ENCODE peak calls at places on chromosomes 1 and 21, in four cellular contexts. One of them, this sample, is unnamed. For H3K36me3, the result is how much of the 10 kb centered on the place peaks cover.

GRCh38 chr1:23214640-23215039 is 2.7 kb downstream of the HTR1D start:
- DNase-seq in left ventricle myocardium inferior: no peak
- DNase-seq in keratinocyte: no peak
- DNase-seq in astrocyte: no peak
- DNase-seq in this sample: no peak

GRCh38 chr1:164560504-164560903 is 1.5 kb downstream of the PBX1 start:
- DNase-seq in left ventricle myocardium inferior: no peak
- DNase-seq in keratinocyte: no peak
- DNase-seq in astrocyte: no peak
- DNase-seq in this sample: no peak

GRCh38 chr21:38993561-38993960 is 187.8 kb downstream of the ETS2 start:
- DNase-seq in left ventricle myocardium inferior: no peak
- DNase-seq in keratinocyte: peak
- DNase-seq in astrocyte: peak
- DNase-seq in this sample: no peak

GRCh38 chr21:30146558-30147282 is 19.9 kb downstream of the CLDN17 start:
- DNase-seq in left ventricle myocardium inferior: no peak
- DNase-seq in keratinocyte: peak
- DNase-seq in astrocyte: no peak
- DNase-seq in this sample: no peak

GRCh38 chr1:119968068-119968492 is 71.8 kb upstream of the ADAM30 start:
- DNase-seq in left ventricle myocardium inferior: peak
- DNase-seq in keratinocyte: no peak
- DNase-seq in astrocyte: no peak
- DNase-seq in this sample: peak

GRCh38 chr21:46151261-46151988 is 4.0 kb downstream of the FTCD start:
- DNase-seq in left ventricle myocardium inferior: no peak
- DNase-seq in keratinocyte: no peak
- DNase-seq in astrocyte: no peak
- DNase-seq in this sample: no peak

GRCh38 chr21:32370971-32371766 is 21.6 kb downstream of the URB1 start:
- DNase-seq in left ventricle myocardium inferior: no peak
- DNase-seq in keratinocyte: no peak
- DNase-seq in astrocyte: no peak
- DNase-seq in this sample: no peak

GRCh38 chr1:163170975-163171676 is 31.6 kb downstream of the RGS5 start:
- DNase-seq in left ventricle myocardium inferior: no peak
- DNase-seq in keratinocyte: no peak
- DNase-seq in astrocyte: peak
- DNase-seq in this sample: no peak

GRCh38 chr1:159829822-159830455 is 3.3 kb downstream of the SLAMF8 start:
- DNase-seq in left ventricle myocardium inferior: peak
- DNase-seq in keratinocyte: no peak
- DNase-seq in astrocyte: peak
- DNase-seq in this sample: no peak

GRCh38 chr1:205505076-205505729 is 734 bp downstream of the CDK18 start:
- DNase-seq in left ventricle myocardium inferior: peak
- DNase-seq in keratinocyte: no peak
- DNase-seq in astrocyte: no peak
- DNase-seq in this sample: no peak

GRCh38 chr1:245326396-245326795 is 171.6 kb downstream of the KIF26B start:
- DNase-seq in left ventricle myocardium inferior: no peak
- DNase-seq in keratinocyte: no peak
- DNase-seq in astrocyte: no peak
- DNase-seq in this sample: no peak

GRCh38 chr1:60227581-60228252 is 154.1 kb upstream of the C1orf87 start:
- DNase-seq in left ventricle myocardium inferior: no peak
- DNase-seq in keratinocyte: no peak
- DNase-seq in astrocyte: peak
- DNase-seq in this sample: peak

GRCh38 chr1:28737245-28738137 is 751 bp downstream of the YTHDF2 start:
- DNase-seq in left ventricle myocardium inferior: peak
- DNase-seq in keratinocyte: no peak
- DNase-seq in astrocyte: peak
- DNase-seq in this sample: no peak

GRCh38 chr1:97254731-97255463 is 533.3 kb downstream of the PTBP2 start:
- DNase-seq in left ventricle myocardium inferior: no peak
- DNase-seq in keratinocyte: no peak
- DNase-seq in astrocyte: peak
- DNase-seq in this sample: no peak

GRCh38 chr1:116038679-116039078 is 62.4 kb downstream of the SLC22A15 start:
- DNase-seq in left ventricle myocardium inferior: no peak
- DNase-seq in keratinocyte: no peak
- DNase-seq in astrocyte: no peak
- DNase-seq in this sample: no peak

GRCh38 chr1:116031299-116031698 is 55.0 kb downstream of the SLC22A15 start:
- DNase-seq in left ventricle myocardium inferior: no peak
- DNase-seq in keratinocyte: no peak
- DNase-seq in astrocyte: no peak
- DNase-seq in this sample: no peak

GRCh38 chr1:116033322-116033721 is 57.0 kb downstream of the SLC22A15 start:
- DNase-seq in left ventricle myocardium inferior: no peak
- DNase-seq in keratinocyte: peak
- DNase-seq in astrocyte: no peak
- DNase-seq in this sample: no peak

DNA sequence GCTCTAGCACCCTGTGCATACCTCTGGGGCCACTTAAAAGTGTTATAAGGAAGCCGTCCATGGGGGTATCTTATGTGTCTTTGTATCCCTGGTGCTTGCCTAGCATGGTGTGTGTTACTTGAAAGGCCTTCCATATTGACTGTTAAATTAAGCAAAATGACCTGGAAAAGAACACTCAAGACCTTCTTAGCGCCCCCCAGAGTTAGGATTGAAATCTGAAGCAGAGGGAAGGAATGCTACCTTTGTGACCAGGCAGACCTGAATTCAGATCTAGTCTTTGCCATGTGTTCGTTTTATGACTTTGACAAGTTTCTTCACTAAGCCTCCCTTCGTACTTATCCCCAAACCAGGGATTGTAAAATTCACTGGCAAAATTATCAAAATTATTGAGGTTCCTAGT is 59.9 kb downstream of the SLC22A15 start:
- DNase-seq in left ventricle myocardium inferior: no peak
- DNase-seq in keratinocyte: no peak
- DNase-seq in astrocyte: no peak
- DNase-seq in this sample: no peak
- TF ChIP-seq CTCF in left ventricle myocardium inferior: no peak
- TF ChIP-seq CTCF in keratinocyte: no peak
- TF ChIP-seq CTCF in astrocyte: no peak
- TF ChIP-seq CTCF in this sample: no peak

DNA sequence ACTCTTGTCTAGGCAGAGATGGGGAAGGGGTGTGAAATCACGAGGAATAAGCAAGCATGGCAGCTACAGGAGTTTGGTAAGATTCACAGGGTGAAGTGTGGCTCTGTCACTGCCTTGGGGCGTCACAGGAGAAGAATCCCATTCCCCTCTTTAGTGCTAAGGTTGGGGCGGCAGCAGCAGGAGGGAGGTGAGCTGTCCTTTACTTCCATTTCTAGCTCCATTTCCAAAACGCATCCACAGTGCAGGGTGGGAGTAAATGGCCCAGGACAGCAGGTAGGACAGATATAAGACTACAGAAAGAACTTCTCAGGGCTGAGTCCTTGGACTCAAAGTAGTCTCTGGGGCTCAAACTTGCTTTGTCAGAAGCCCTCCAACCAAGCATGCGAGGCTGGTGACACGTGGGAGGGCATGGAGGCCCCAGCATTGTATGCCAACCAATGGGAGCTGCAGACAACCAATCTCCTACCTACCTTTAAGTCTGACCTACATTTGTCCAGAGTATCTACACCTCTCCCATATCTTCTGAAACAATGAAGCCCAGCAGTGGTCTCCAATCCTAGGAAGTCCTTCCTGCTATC is 8.5 kb downstream of the MEF2D start:
- DNase-seq in left ventricle myocardium inferior: no peak
- DNase-seq in keratinocyte: no peak
- DNase-seq in astrocyte: no peak
- DNase-seq in this sample: no peak
- H3K4me3 ChIP-seq in left ventricle myocardium inferior: peak
- H3K4me3 ChIP-seq in keratinocyte: no peak
- H3K4me3 ChIP-seq in astrocyte: no peak
- H3K4me3 ChIP-seq in this sample: no peak

DNA sequence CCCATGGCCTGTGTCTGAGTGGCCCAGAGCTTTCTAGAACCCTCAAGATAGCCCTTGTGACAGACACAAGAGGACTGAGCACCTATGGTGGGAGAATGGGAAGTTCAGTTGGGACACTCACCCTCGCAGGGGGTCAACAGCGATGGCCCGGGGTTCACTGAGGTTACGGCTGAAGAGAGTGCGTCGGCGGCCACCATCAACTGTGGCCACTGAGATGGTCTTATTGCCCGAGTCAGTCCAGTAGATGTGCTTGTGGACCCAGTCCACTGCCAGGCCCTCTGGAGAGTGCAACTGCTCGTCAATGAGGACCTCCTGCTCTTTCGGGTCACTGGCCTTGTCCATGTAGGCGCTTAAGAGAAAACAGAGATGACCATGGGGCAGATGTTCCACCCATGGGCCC is 25.7 kb upstream of the MAGOH start:
- DNase-seq in left ventricle myocardium inferior: no peak
- DNase-seq in keratinocyte: no peak
- DNase-seq in astrocyte: no peak
- DNase-seq in this sample: no peak
- H3K36me3 ChIP-seq in left ventricle myocardium inferior: under half
- H3K36me3 ChIP-seq in keratinocyte: under half
- H3K36me3 ChIP-seq in astrocyte: under half
- H3K36me3 ChIP-seq in this sample: under half

DNA sequence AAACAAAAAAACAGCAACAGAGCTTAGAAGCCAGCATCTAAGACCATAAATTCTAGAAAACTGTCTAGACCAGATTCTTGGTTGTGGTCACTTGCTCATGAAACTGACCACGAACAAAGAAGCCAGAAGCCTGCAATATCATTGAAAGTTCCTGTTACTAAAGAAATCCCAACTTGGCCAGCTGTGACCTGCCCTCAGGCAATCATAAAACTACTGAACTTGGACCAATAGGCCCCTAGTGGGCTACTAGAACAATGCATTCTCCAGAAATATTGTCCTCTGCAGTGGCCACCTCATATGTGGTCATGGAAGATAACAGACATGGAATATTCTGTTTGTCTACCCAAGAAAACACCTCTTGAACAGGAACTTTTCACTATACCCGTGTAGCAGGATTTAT is 87.7 kb downstream of the SPATA17 start:
- DNase-seq in left ventricle myocardium inferior: no peak
- DNase-seq in keratinocyte: no peak
- DNase-seq in astrocyte: peak
- DNase-seq in this sample: peak
- TF ChIP-seq CTCF in left ventricle myocardium inferior: no peak
- TF ChIP-seq CTCF in keratinocyte: no peak
- TF ChIP-seq CTCF in astrocyte: peak
- TF ChIP-seq CTCF in this sample: peak

DNA sequence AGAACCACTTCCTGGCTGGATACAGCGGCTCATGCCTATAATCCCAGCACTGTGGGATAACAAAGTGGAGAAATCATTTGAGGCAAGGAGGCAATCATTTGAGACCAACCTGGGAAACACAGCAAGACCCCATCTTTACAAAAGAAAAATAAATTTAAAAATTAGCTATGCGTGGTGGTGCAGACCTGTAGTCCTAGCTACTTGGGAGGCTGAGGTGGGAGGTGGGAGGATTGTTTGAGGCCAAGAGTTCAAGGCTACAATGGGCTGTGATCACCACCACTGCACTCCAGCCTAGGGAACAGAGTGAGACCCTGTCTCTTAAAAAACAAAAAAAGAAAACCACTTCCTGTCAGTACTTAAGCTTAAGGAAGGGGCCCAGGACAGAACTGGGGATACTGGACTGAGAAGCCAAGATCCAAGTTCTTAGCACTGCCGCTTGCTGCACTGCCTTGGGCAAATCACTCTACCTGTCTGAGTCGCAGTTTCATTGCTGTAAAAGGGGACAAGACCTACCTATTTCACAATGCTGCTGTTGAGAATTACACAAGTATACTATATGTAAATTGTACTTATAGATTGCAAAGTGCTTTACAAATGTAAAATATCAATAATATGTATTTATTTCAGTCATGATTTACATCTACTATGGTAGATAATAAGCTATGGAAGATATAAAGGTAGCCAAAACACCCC is 154.9 kb downstream of the RERE start:
- DNase-seq in left ventricle myocardium inferior: no peak
- DNase-seq in keratinocyte: no peak
- DNase-seq in astrocyte: no peak
- DNase-seq in this sample: no peak
- H3K4me3 ChIP-seq in left ventricle myocardium inferior: no peak
- H3K4me3 ChIP-seq in keratinocyte: peak
- H3K4me3 ChIP-seq in astrocyte: no peak
- H3K4me3 ChIP-seq in this sample: no peak

DNA sequence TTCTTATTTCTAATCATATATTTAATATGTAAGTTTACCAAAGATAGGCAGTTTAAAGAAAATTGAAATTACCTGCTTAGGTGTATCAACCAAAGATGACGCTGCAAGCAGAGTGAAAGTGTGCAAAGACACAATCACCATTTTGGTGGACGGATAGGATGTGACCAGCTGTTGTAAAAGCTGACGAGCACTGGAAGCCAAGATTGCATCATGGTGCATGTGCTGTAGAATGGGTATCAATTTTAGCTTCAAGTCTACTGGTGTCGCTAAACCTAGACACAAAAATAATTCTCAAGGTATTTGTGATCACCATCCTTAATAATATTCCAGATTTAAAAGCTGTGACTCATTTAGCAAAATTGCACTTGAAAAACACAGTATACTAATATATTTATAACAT is 28.2 kb downstream of the INTS7 start:
- DNase-seq in left ventricle myocardium inferior: no peak
- DNase-seq in keratinocyte: no peak
- DNase-seq in astrocyte: no peak
- DNase-seq in this sample: no peak
- H3K36me3 ChIP-seq in left ventricle myocardium inferior: under half
- H3K36me3 ChIP-seq in keratinocyte: under half
- H3K36me3 ChIP-seq in astrocyte: under half
- H3K36me3 ChIP-seq in this sample: under half

GRCh38 chr1:241837413-241837812 is 10.6 kb upstream of the EXO1 start:
- DNase-seq in left ventricle myocardium inferior: no peak
- DNase-seq in keratinocyte: no peak
- DNase-seq in astrocyte: no peak
- DNase-seq in this sample: no peak

GRCh38 chr1:241837901-241838300 is 10.1 kb upstream of the EXO1 start:
- DNase-seq in left ventricle myocardium inferior: no peak
- DNase-seq in keratinocyte: no peak
- DNase-seq in astrocyte: peak
- DNase-seq in this sample: no peak

GRCh38 chr1:241838831-241839365 is 9.1 kb upstream of the EXO1 start:
- DNase-seq in left ventricle myocardium inferior: no peak
- DNase-seq in keratinocyte: no peak
- DNase-seq in astrocyte: no peak
- DNase-seq in this sample: no peak

GRCh38 chr1:241836944-241837343 is 11.1 kb upstream of the EXO1 start:
- DNase-seq in left ventricle myocardium inferior: no peak
- DNase-seq in keratinocyte: no peak
- DNase-seq in astrocyte: no peak
- DNase-seq in this sample: no peak

GRCh38 chr1:241834733-241835377 is 13.1 kb upstream of the EXO1 start:
- DNase-seq in left ventricle myocardium inferior: no peak
- DNase-seq in keratinocyte: no peak
- DNase-seq in astrocyte: peak
- DNase-seq in this sample: no peak
- TF ChIP-seq CTCF in left ventricle myocardium inferior: peak
- TF ChIP-seq CTCF in keratinocyte: peak
- TF ChIP-seq CTCF in astrocyte: peak
- TF ChIP-seq CTCF in this sample: peak